ENCODE peak calls at places on chromosomes 12 and 14, in ten cellular contexts. O is K562, B is stomach, F is A549, Q is suprapubic skin, J is esophagus muscularis mucosa, W is tibial nerve, L is GM12878, T is upper lobe of left lung, I is H1. V is an unnamed sample.

GRCh38 chr12:6233121-6233971 is 33.1 kb downstream of the CD9 start:
- DNase-seq in Q (no peak), T (no peak), W (no peak), L (no peak), O (no peak), F (no peak), I (no peak), B (no peak), J (no peak), V (no peak)

GRCh38 chr12:3820122-3820521 is 53.1 kb downstream of the PARP11 start:
- DNase-seq in B (no peak), I (no peak), L (no peak), O (no peak), T (no peak), W (no peak), J (no peak), F (no peak), Q (no peak), V (no peak)

GRCh38 chr14:21428930-21429329 is 27.0 kb downstream of the CHD8 start:
- DNase-seq in I (no peak), J (no peak), F (no peak), L (no peak), T (no peak), Q (no peak), W (no peak), O (no peak), B (peak; percentile 76), V (no peak)

GRCh38 chr14:52862652-52863338 is 71.4 kb upstream of the GNPNAT1 start:
- DNase-seq in Q (no peak), L (no peak), I (no peak), O (no peak), J (no peak), F (no peak), T (no peak), W (no peak), B (no peak), V (no peak)

GRCh38 chr12:38465020-38465419 is 148.4 kb downstream of the ALG10B start:
- DNase-seq in Q (no peak), F (no peak), J (no peak), O (no peak), W (no peak), L (no peak), B (no peak), T (no peak), I (no peak), V (no peak)

GRCh38 chr14:71524321-71524982 is 407.8 kb upstream of the RGS6 start:
- DNase-seq in Q (no peak), B (no peak), L (peak; percentile 64), I (no peak), W (no peak), O (no peak), J (no peak), T (no peak), F (no peak), V (no peak)

GRCh38 chr14:40623641-40624040 is 983.0 kb upstream of the LRFN5 start:
- DNase-seq in Q (no peak), I (no peak), T (no peak), F (no peak), J (no peak), L (no peak), B (no peak), W (no peak), O (no peak), V (no peak)

GRCh38 chr12:67650127-67650495 is 1.6 kb downstream of the DYRK2 start:
- DNase-seq in B (no peak), W (no peak), F (peak; percentile 19), O (peak; percentile 10), J (no peak), L (no peak), I (no peak), T (no peak), Q (no peak), V (peak; percentile 46)

GRCh38 chr14:57755018-57755521 is 110.8 kb downstream of the SLC35F4 start:
- DNase-seq in W (no peak), F (no peak), O (no peak), B (no peak), I (no peak), T (no peak), L (no peak), Q (no peak), J (no peak), V (no peak)

DNA sequence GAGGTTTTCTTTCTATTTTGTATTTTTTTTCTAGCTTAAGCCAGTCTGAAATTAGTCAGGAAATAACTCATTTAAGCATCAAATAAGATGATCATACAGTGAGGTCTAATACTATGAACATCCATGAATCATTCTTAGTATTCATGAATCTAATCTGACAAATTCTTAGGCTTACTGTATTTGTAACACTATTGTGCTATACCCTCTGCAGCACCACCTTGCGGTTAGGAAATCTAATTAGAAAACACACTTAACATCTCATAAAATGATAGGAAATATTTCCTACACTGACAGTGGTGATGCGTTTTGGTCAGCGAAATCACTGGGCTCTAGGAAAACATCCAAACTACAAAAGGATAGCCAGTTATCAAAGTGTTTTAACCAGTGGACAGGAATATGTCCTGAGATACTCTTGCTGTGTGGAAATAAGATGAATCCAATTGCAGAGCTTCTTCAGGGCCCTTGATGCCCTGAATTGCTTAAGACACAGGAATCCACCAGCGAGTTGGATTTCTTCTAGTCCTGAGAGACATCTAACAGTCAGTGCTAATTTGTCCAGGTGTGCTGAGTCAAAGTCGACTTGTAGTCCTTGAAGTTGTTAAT is 109.3 kb upstream of the MYF6 start:
- DNase-seq in W (no peak), Q (no peak), J (no peak), I (no peak), F (no peak), L (no peak), B (no peak), O (no peak), T (no peak), V (no peak)
- TF ChIP-seq EP300 in W (no peak), Q (no peak), J (no peak), I (no peak), F (no peak), L (no peak), B (no peak), O (no peak), T (no peak), V (no peak)

GRCh38 chr14:90388982-90389381 is 7.8 kb upstream of the CALM1 start:
- DNase-seq in O (no peak), J (no peak), I (no peak), F (no peak), B (no peak), Q (no peak), T (no peak), W (no peak), L (no peak), V (no peak)

GRCh38 chr14:90383731-90384542 is 12.9 kb upstream of the CALM1 start:
- DNase-seq in Q (peak; percentile 80), T (peak; percentile 58), L (no peak), O (peak; percentile 65), B (peak; percentile 71), I (peak; percentile 69), W (peak; percentile 23), F (no peak), J (no peak), V (peak; percentile 72)

GRCh38 chr14:90384543-90384911 is 12.3 kb upstream of the CALM1 start:
- DNase-seq in J (no peak), I (no peak), Q (no peak), F (no peak), O (no peak), W (no peak), B (no peak), L (no peak), T (no peak), V (no peak)

GRCh38 chr14:90388437-90388836 is 8.4 kb upstream of the CALM1 start:
- DNase-seq in F (peak; percentile 52), T (no peak), O (peak; percentile 56), J (no peak), Q (no peak), L (no peak), W (no peak), B (peak; percentile 40), I (no peak), V (no peak)

DNA sequence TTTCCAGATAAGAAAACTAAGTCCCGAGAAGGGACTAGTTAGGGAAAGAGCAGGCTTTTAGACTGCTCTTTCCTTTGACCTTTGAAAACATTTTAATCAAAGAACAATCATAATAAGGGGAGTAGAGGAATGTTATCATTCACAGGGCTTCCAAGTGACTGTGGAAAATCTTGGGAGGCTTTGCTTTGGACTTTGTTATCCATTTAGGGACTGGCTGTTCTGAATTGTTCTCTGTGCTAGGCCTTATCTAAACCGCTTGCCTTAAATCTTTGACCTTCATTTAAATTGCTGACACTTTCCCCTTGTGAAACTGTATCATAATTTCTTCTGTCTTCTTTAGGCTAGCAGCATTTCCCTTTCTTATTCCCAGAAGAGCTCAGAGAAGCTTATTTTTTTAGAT is 9.6 kb upstream of the CALM1 start:
- DNase-seq in Q (no peak), F (no peak), I (no peak), B (no peak), W (no peak), O (no peak), T (no peak), J (no peak), L (no peak), V (no peak)
- TF ChIP-seq EP300 in Q (no peak), F (no peak), I (no peak), B (no peak), W (no peak), O (no peak), T (no peak), J (no peak), L (no peak), V (no peak)

GRCh38 chr12:101243074-101243473 is 33.0 kb upstream of the SLC5A8 start:
- DNase-seq in I (no peak), L (no peak), T (no peak), Q (no peak), O (no peak), W (no peak), J (no peak), B (no peak), F (no peak), V (no peak)
- TF ChIP-seq EP300 in I (no peak), L (no peak), T (no peak), Q (no peak), O (no peak), W (no peak), J (no peak), B (no peak), F (no peak), V (no peak)

GRCh38 chr12:130169256-130169655 is 7.0 kb downstream of the FZD10 start:
- DNase-seq in B (no peak), J (no peak), T (no peak), O (no peak), W (no peak), I (no peak), L (no peak), F (no peak), Q (no peak), V (no peak)

GRCh38 chr12:130166306-130166705 is 4.0 kb downstream of the FZD10 start:
- DNase-seq in B (peak; percentile 5), F (no peak), T (no peak), Q (no peak), I (no peak), W (no peak), O (no peak), L (no peak), J (no peak), V (no peak)

GRCh38 chr12:130169924-130170323 is 7.7 kb downstream of the FZD10 start:
- DNase-seq in F (no peak), I (no peak), L (no peak), O (no peak), Q (no peak), B (no peak), W (no peak), J (no peak), T (no peak), V (no peak)

GRCh38 chr12:130164931-130165330 is 2.7 kb downstream of the FZD10 start:
- DNase-seq in L (no peak), J (no peak), T (no peak), W (no peak), I (peak; percentile 61), O (no peak), F (no peak), Q (no peak), B (peak; percentile 20), V (no peak)

GRCh38 chr12:130167537-130167936 is 5.3 kb downstream of the FZD10 start:
- DNase-seq in L (no peak), Q (no peak), T (no peak), J (no peak), O (no peak), W (no peak), I (no peak), F (no peak), B (no peak), V (no peak)
- TF ChIP-seq EP300 in L (no peak), Q (no peak), T (no peak), J (no peak), O (no peak), W (no peak), I (no peak), F (no peak), B (no peak), V (no peak)

V was measured in ovary.